ENCODE peak calls at places on chromosomes 2 and 18, in eight cellular contexts. Q is ovary, R is T-helper 1 cell, V is H7, B is iPS-NIHi11, M is NCI-H187, L is activated gamma-delta T cell treated with Interleukin-2 at 50 U/mL for 16 hours, K is NCI-H345. X is an unnamed sample.

GRCh38 chr18:26133652-26134051 is at the start of gene PSMA8:
- DNase-seq in Q (peak), R (peak), V (peak), B (peak), M (no peak), L (peak), K (no peak), X (peak)

GRCh38 chr18:44715245-44715644 is 34.6 kb downstream of the SETBP1 start:
- DNase-seq in Q (no peak), R (no peak), V (no peak), B (peak), M (no peak), L (no peak), K (no peak), X (peak)

GRCh38 chr2:65231121-65231520 is 3.5 kb downstream of the ACTR2 start:
- DNase-seq in Q (no peak), R (no peak), V (no peak), B (no peak), M (no peak), L (no peak), K (no peak), X (no peak)

GRCh38 chr18:13895505-13896033 is 19.8 kb downstream of the MC2R start:
- DNase-seq in Q (no peak), R (no peak), V (no peak), B (no peak), M (no peak), L (no peak), K (no peak), X (no peak)

GRCh38 chr2:128198666-128199065 is 107.7 kb downstream of the UGGT1 start:
- DNase-seq in Q (no peak), R (no peak), V (no peak), B (no peak), M (no peak), L (no peak), K (no peak), X (no peak)

GRCh38 chr2:101625387-101625786 is 72.1 kb upstream of the MAP4K4 start:
- DNase-seq in Q (no peak), R (no peak), V (no peak), B (no peak), M (no peak), L (no peak), K (no peak), X (no peak)

GRCh38 chr18:58788470-58788869 is 76.2 kb upstream of the ZNF532 start:
- DNase-seq in Q (no peak), R (no peak), V (no peak), B (no peak), M (no peak), L (no peak), K (no peak), X (no peak)

GRCh38 chr2:237315170-237315880 is 98.6 kb downstream of the COL6A3 start:
- DNase-seq in Q (peak), R (no peak), V (peak), B (peak), M (no peak), L (no peak), K (no peak), X (peak)

GRCh38 chr2:205060269-205060668 is 515.0 kb downstream of the PARD3B start:
- DNase-seq in Q (no peak), R (no peak), V (no peak), B (no peak), M (no peak), L (no peak), K (no peak), X (no peak)

GRCh38 chr2:60317831-60318230 is 235.6 kb downstream of the BCL11A start:
- DNase-seq in Q (no peak), R (no peak), V (no peak), B (no peak), M (no peak), L (no peak), K (no peak), X (no peak)

GRCh38 chr2:10172033-10172865 is 49.7 kb downstream of the RRM2 start:
- DNase-seq in Q (no peak), R (no peak), V (peak), B (no peak), M (no peak), L (no peak), K (no peak), X (peak)

GRCh38 chr2:217035967-217036366 is 176.1 kb upstream of the TNP1 start:
- DNase-seq in Q (peak), R (no peak), V (no peak), B (no peak), M (no peak), L (no peak), K (no peak), X (no peak)

GRCh38 chr18:42141439-42141838 is 186.4 kb downstream of the PIK3C3 start:
- DNase-seq in Q (no peak), R (no peak), V (peak), B (no peak), M (no peak), L (no peak), K (no peak), X (no peak)

GRCh38 chr2:64212346-64212745 is 68.1 kb upstream of the PELI1 start:
- DNase-seq in Q (no peak), R (no peak), V (no peak), B (no peak), M (no peak), L (no peak), K (no peak), X (no peak)

GRCh38 chr18:23963443-23964185 is 50.9 kb upstream of the TTC39C start:
- DNase-seq in Q (no peak), R (no peak), V (no peak), B (no peak), M (no peak), L (no peak), K (no peak), X (no peak)

GRCh38 chr18:9468998-9469397 is 6.3 kb upstream of the RALBP1 start:
- DNase-seq in Q (no peak), R (no peak), V (no peak), B (no peak), M (no peak), L (no peak), K (no peak), X (no peak)

GRCh38 chr18:51030537-51031258 is 685 bp downstream of the SMAD4 start:
- DNase-seq in Q (peak), R (peak), V (peak), B (peak), M (no peak), L (peak), K (peak), X (peak)

GRCh38 chr2:188628989-188629889 is 337.6 kb downstream of the GULP1 start:
- DNase-seq in Q (no peak), R (no peak), V (no peak), B (no peak), M (no peak), L (no peak), K (no peak), X (peak)

GRCh38 chr2:239195318-239195871 is 205.4 kb downstream of the HDAC4 start:
- DNase-seq in Q (no peak), R (no peak), V (no peak), B (no peak), M (no peak), L (no peak), K (no peak), X (no peak)

X was measured in neural progenitor cell.